ENCODE peak calls at places on chromosomes 11 and 22, in seven cellular contexts. P is neural crest cell, D is PC-9, W is AG09319, O is fibroblast of mammary gland, B is heart right ventricle, X is fibroblast of the aortic adventitia. T is an unnamed sample.

GRCh38 chr22:38228326-38228872 is 26.6 kb downstream of the MAFF start:
- DNase-seq in X (peak), O (no peak), W (no peak), B (no peak), D (no peak), P (no peak), T (no peak)

GRCh38 chr11:831132-831864 is 1.5 kb upstream of the CD151 start:
- DNase-seq in B (no peak), P (no peak), X (no peak), W (no peak), D (no peak), O (no peak), T (peak)

GRCh38 chr11:28537822-28538221 is 429.6 kb downstream of the METTL15 start:
- DNase-seq in O (no peak), X (peak), P (no peak), B (no peak), W (no peak), D (no peak), T (no peak)

GRCh38 chr11:112597290-112597689 is 336.6 kb upstream of the PLET1 start:
- DNase-seq in P (no peak), X (no peak), B (no peak), W (no peak), O (no peak), D (no peak), T (no peak)

GRCh38 chr22:43188829-43189545 is 2.1 kb upstream of the TTLL12 start:
- DNase-seq in P (no peak), B (no peak), D (no peak), W (no peak), O (no peak), X (peak), T (no peak)

GRCh38 chr22:18976197-18976751 is 40.2 kb upstream of the PRODH start:
- DNase-seq in P (no peak), O (no peak), B (no peak), X (no peak), D (no peak), W (no peak), T (no peak)

GRCh38 chr11:92688416-92688815 is 281.0 kb upstream of the MTNR1B start:
- DNase-seq in D (no peak), W (no peak), O (no peak), X (no peak), B (no peak), P (no peak), T (no peak)

GRCh38 chr22:46846154-46846831 is 83.8 kb downstream of the TBC1D22A start:
- DNase-seq in P (no peak), X (no peak), O (peak), D (no peak), W (no peak), B (no peak), T (no peak)

GRCh38 chr11:45216901-45217300 is 69.2 kb downstream of the SYT13 start:
- DNase-seq in W (no peak), D (no peak), B (no peak), X (peak), O (no peak), P (no peak), T (no peak)

GRCh38 chr11:60394666-60395343 is 1.5 kb upstream of the MS4A14 start:
- DNase-seq in W (no peak), D (no peak), B (no peak), X (no peak), P (no peak), O (no peak), T (no peak)

GRCh38 chr11:7421136-7421535 is 64.2 kb upstream of the OLFML1 start:
- DNase-seq in B (no peak), X (no peak), P (no peak), D (no peak), O (no peak), W (no peak), T (no peak)

GRCh38 chr11:4626207-4627105 is 10.8 kb upstream of the OR51D1 start:
- DNase-seq in P (peak), X (peak), O (peak), D (peak), B (peak), W (peak), T (peak)

GRCh38 chr11:2807801-2808241 is 77.8 kb downstream of the CDKN1C start:
- DNase-seq in B (no peak), X (no peak), O (no peak), W (no peak), P (no peak), D (no peak), T (no peak)

GRCh38 chr11:9740202-9740881 is 76.5 kb downstream of the SWAP70 start:
- DNase-seq in B (no peak), W (no peak), D (no peak), X (no peak), O (no peak), P (no peak), T (no peak)

GRCh38 chr11:78975081-78975480 is 400.4 kb upstream of the NARS2 start:
- DNase-seq in W (no peak), X (no peak), O (no peak), P (no peak), B (no peak), D (no peak), T (no peak)

GRCh38 chr11:12675951-12676711 is 1.9 kb downstream of the TEAD1 start:
- DNase-seq in W (no peak), O (peak), X (peak), D (no peak), P (no peak), B (no peak), T (no peak)

GRCh38 chr11:62383822-62384221 is 35.0 kb upstream of the SCGB1A1 start:
- DNase-seq in P (no peak), W (no peak), O (no peak), X (no peak), D (no peak), B (no peak), T (no peak)

GRCh38 chr22:18035740-18036139 is 11.4 kb upstream of the MICAL3 start:
- DNase-seq in D (peak), B (no peak), O (no peak), W (no peak), X (no peak), P (no peak), T (no peak)

GRCh38 chr11:13940611-13941256 is 21.8 kb upstream of the SPON1 start:
- DNase-seq in P (no peak), O (no peak), B (no peak), D (no peak), X (no peak), W (no peak), T (no peak)

GRCh38 chr11:110200836-110201235 is 95.6 kb downstream of the RDX start:
- DNase-seq in B (no peak), D (no peak), P (no peak), O (no peak), W (no peak), X (no peak), T (no peak)

GRCh38 chr11:33802414-33802950 is 28.2 kb upstream of the FBXO3 start:
- DNase-seq in D (peak), X (peak), B (peak), P (peak), W (peak), O (peak), T (peak)

GRCh38 chr11:78219493-78220217 is 30.9 kb downstream of the USP35 start:
- DNase-seq in O (no peak), P (no peak), B (no peak), X (no peak), D (no peak), W (no peak), T (no peak)

GRCh38 chr11:88475991-88476418 is 138.5 kb upstream of the CTSC start:
- DNase-seq in D (no peak), P (no peak), B (no peak), W (no peak), O (peak), X (peak), T (no peak)

GRCh38 chr22:24408630-24409029 is 18.8 kb upstream of the ADORA2A start:
- DNase-seq in W (no peak), O (no peak), P (no peak), B (no peak), D (no peak), X (no peak), T (no peak)

GRCh38 chr22:19825904-19826618 is 28.6 kb downstream of the GNB1L start:
- DNase-seq in W (no peak), B (no peak), O (no peak), X (no peak), P (no peak), D (no peak), T (no peak)

GRCh38 chr11:82771781-82772180 is 38.1 kb upstream of the FAM181B start:
- DNase-seq in P (no peak), X (no peak), O (no peak), D (no peak), B (no peak), W (no peak), T (no peak)

GRCh38 chr22:17131686-17132085 is 10.5 kb upstream of the TMEM121B start:
- DNase-seq in W (no peak), D (no peak), B (no peak), O (no peak), P (no peak), X (no peak), T (no peak)

GRCh38 chr11:42806191-42806590 is 505.6 kb upstream of the API5 start:
- DNase-seq in D (no peak), W (no peak), X (no peak), B (no peak), O (no peak), P (no peak), T (no peak)

GRCh38 chr11:43245471-43245870 is 66.3 kb upstream of the API5 start:
- DNase-seq in D (no peak), P (no peak), O (no peak), W (no peak), X (no peak), B (no peak), T (no peak)

GRCh38 chr11:62535802-62536201 is 10.8 kb downstream of the AHNAK start:
- DNase-seq in O (peak), P (no peak), X (no peak), W (no peak), B (no peak), D (no peak), T (no peak)

GRCh38 chr22:45630436-45630835 is 41.2 kb upstream of the ATXN10 start:
- DNase-seq in W (no peak), D (no peak), X (no peak), B (no peak), O (no peak), P (no peak), T (no peak)

GRCh38 chr11:81342956-81343355 is 1390.7 kb downstream of the FAM181B start:
- DNase-seq in X (no peak), B (no peak), D (no peak), O (no peak), P (no peak), W (no peak), T (no peak)

GRCh38 chr11:128884703-128885338 is 6.3 kb upstream of the KCNJ5 start:
- DNase-seq in W (no peak), D (peak), B (peak), X (peak), P (peak), O (peak), T (peak)

GRCh38 chr11:128889657-128890213 is 1.4 kb upstream of the KCNJ5 start:
- DNase-seq in B (no peak), O (no peak), D (no peak), W (no peak), P (no peak), X (no peak), T (no peak)

GRCh38 chr11:128888034-128888985 is 2.8 kb upstream of the KCNJ5 start:
- DNase-seq in W (no peak), O (no peak), B (no peak), X (no peak), P (no peak), D (no peak), T (no peak)

GRCh38 chr11:128884054-128884453 is 7.1 kb upstream of the KCNJ5 start:
- DNase-seq in W (no peak), O (no peak), P (no peak), D (no peak), X (no peak), B (no peak), T (no peak)

GRCh38 chr11:128886401-128887119 is 4.6 kb upstream of the KCNJ5 start:
- DNase-seq in D (no peak), W (no peak), O (no peak), B (no peak), P (no peak), X (no peak), T (peak)
- TF ChIP-seq CTCF in D (peak), W (no peak), O (no peak), B (peak), P (peak), X (no peak), T (no peak)

GRCh38 chr11:18522388-18522787 is 4.4 kb downstream of the TSG101 start:
- DNase-seq in P (no peak), W (no peak), X (peak), B (no peak), O (peak), D (no peak), T (no peak)
- TF ChIP-seq CTCF in P (peak), W (no peak), X (no peak), B (no peak), O (peak), D (peak), T (no peak)

DNA sequence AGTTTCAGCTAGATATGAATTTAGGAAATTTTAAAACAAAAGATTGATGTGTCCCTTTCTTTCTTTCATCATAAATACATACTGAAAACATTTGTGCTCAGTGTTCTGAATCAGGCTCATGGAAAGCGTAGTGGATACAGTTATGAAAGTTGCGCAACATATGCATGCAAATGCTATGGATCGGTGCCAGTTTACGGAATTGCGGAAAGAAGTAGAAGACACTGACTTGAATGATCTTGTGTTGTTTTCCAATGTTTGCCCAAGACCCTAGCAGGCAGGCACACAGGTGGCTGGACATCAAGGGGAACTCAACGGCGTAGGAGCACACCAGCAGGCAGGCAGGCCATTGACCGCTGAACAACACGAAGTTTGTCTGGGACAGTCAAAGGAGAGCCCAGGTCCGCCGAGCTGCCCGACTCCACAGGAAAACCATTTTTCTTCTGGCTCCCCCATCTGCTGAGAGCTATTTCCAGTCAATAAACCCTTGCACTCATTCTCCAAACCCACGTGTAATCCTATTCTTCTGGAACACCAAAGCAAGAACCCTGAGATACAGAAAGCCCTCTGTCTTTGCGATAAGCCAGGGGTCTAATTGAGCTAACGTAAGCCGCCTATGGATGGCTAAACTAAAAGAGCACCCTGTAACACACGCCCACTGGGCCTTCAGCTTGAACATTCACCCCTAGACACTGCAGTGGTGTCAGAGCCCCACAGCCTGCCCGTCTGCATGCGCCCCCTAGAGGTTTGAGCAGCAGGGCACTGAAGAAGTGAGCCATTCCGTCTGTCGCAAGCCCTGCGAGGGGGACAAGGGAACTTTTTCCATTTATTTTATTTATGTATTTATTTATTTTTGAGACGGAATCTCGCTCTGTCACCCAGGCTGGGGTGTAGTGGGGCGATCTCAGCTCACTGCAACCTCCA is 7.4 kb upstream of the BIRC3 start:
- DNase-seq in P (no peak), D (no peak), B (no peak), X (no peak), W (no peak), O (peak), T (no peak)
- TF ChIP-seq CTCF in P (peak), D (peak), B (peak), X (no peak), W (no peak), O (no peak), T (peak)

DNA sequence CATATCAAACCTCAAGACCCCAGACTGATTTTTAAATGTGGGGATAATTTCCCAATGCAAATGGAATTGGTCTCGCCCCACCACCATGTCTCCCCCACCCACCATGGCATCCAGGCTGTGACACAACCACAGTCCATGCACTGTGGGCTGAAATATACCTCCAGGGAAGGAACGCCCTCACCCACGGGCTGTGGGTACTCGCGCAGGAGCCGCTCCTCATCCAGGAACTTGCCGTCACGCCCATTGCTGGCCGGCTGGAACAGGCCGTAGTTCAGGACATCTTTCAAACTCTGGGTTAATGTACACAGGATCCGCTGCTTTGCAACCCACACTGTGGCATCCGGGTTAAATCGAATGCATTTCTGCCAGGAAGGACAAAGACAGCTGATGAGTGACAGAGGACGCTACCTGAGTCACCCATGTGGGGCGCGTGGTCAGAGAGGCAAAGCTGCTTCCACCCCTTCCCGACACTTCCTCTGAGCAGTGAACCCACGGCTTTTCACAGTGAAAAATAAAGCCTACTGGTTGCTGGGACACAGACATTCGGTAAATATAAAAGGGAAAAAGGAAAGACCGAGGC is 133.6 kb downstream of the SHANK2 start:
- DNase-seq in P (no peak), B (no peak), W (no peak), X (no peak), D (no peak), O (no peak), T (no peak)
- TF ChIP-seq CTCF in P (no peak), B (no peak), W (no peak), X (no peak), D (no peak), O (no peak), T (no peak)